ENCODE peak calls at places on chromosomes 16 and 17, in ten cellular contexts. G is GM19239, P is NCI-H1092, Q is MCF 10A, J is GM04504, V is RCC 7860, N is NCI-H1105, U is dermis microvascular lymphatic vessel endothelial cell, W is NCI-H1930, E is KBM-7. A is an unnamed sample.

GRCh38 chr16:3008749-3009088 is 4.0 kb upstream of the CLDN9 start:
- DNase-seq in G (no peak), P (no peak), Q (no peak), J (no peak), V (no peak), N (no peak), U (no peak), W (no peak), E (no peak), A (no peak)

GRCh38 chr17:36195474-36196098 is 972 bp downstream of the CCL3L1 start:
- DNase-seq in G (no peak), P (no peak), Q (no peak), J (no peak), V (no peak), N (no peak), U (no peak), W (no peak), E (no peak), A (no peak)

GRCh38 chr17:59641799-59642484 is 22.2 kb downstream of the CLTC start:
- DNase-seq in G (peak; percentile 27), P (no peak), Q (no peak), J (no peak), V (no peak), N (no peak), U (no peak), W (no peak), E (peak; percentile 86), A (no peak)

GRCh38 chr17:54945671-54946070 is 22.8 kb downstream of the COX11 start:
- DNase-seq in G (no peak), P (no peak), Q (no peak), J (no peak), V (no peak), N (no peak), U (no peak), W (no peak), E (no peak), A (no peak)

GRCh38 chr17:4944163-4944553 is 4.1 kb downstream of the RNF167 start:
- DNase-seq in G (no peak), P (no peak), Q (no peak), J (no peak), V (no peak), N (no peak), U (no peak), W (no peak), E (peak; percentile 89), A (no peak)

GRCh38 chr16:69563605-69564580 is 1.9 kb upstream of the NFAT5 start:
- DNase-seq in G (peak; percentile 36), P (no peak), Q (peak; percentile 9), J (no peak), V (no peak), N (no peak), U (peak; percentile 71), W (no peak), E (peak; percentile 88), A (no peak)

GRCh38 chr17:67390006-67390645 is 13.0 kb downstream of the PITPNC1 start:
- DNase-seq in G (no peak), P (no peak), Q (no peak), J (no peak), V (no peak), N (no peak), U (no peak), W (no peak), E (no peak), A (no peak)

GRCh38 chr16:47713225-47713595 is 252.1 kb downstream of the PHKB start:
- DNase-seq in G (no peak), P (no peak), Q (peak; percentile 73), J (peak; percentile 15), V (peak; percentile 92), N (no peak), U (peak; percentile 65), W (no peak), E (peak; percentile 14), A (peak; percentile 4)

GRCh38 chr16:87202346-87202745 is 114.8 kb downstream of the C16orf95 start:
- DNase-seq in G (no peak), P (no peak), Q (no peak), J (no peak), V (no peak), N (no peak), U (no peak), W (no peak), E (no peak), A (no peak)

GRCh38 chr16:53080345-53081031 is 25.7 kb downstream of the CHD9 start:
- DNase-seq in G (no peak), P (no peak), Q (peak; percentile 87), J (peak; percentile 73), V (no peak), N (no peak), U (peak; percentile 82), W (no peak), E (no peak), A (peak; percentile 73)

GRCh38 chr17:29216181-29216580 is 30.5 kb upstream of the CRYBA1 start:
- DNase-seq in G (no peak), P (no peak), Q (no peak), J (no peak), V (no peak), N (no peak), U (no peak), W (no peak), E (no peak), A (no peak)

GRCh38 chr16:89343501-89344291 is 126.2 kb downstream of the ZNF778 start:
- DNase-seq in G (no peak), P (peak; percentile 26), Q (no peak), J (peak; percentile 53), V (peak; percentile 22), N (no peak), U (no peak), W (no peak), E (no peak), A (no peak)

GRCh38 chr17:17403899-17404576 is 72.8 kb upstream of the MED9 start:
- DNase-seq in G (no peak), P (peak; percentile 85), Q (no peak), J (no peak), V (no peak), N (peak; percentile 83), U (peak; percentile 77), W (no peak), E (peak; percentile 98), A (no peak)

GRCh38 chr17:81074875-81075274 is 39.9 kb downstream of the BAIAP2 start:
- DNase-seq in G (no peak), P (no peak), Q (no peak), J (no peak), V (no peak), N (no peak), U (no peak), W (no peak), E (no peak), A (no peak)

GRCh38 chr17:21523482-21524210 is 147.5 kb downstream of the KCNJ12 start:
- DNase-seq in G (no peak), P (no peak), Q (no peak), J (no peak), V (no peak), N (no peak), U (no peak), W (no peak), E (no peak), A (no peak)

GRCh38 chr16:19307587-19308241 is 22.2 kb downstream of the CLEC19A start:
- DNase-seq in G (no peak), P (no peak), Q (peak; percentile 45), J (no peak), V (no peak), N (no peak), U (no peak), W (no peak), E (peak; percentile 24), A (no peak)

GRCh38 chr16:85173981-85174751 is 61.9 kb upstream of the CIBAR2 start:
- DNase-seq in G (no peak), P (peak; percentile 52), Q (peak; percentile 59), J (peak; percentile 87), V (peak; percentile 31), N (peak; percentile 23), U (peak; percentile 81), W (no peak), E (no peak), A (peak; percentile 70)